ENCODE peak calls at places on chromosomes 4 and X, in five cellular contexts. O is HFF-Myc, J is mucosa of descending colon, V is BJ, B is astrocyte of the cerebellum. N is an unnamed sample.

GRCh38 chr4:4693258-4693657 is 151.4 kb upstream of the STX18 start:
- DNase-seq in O (no peak), J (no peak), V (no peak), B (no peak), N (no peak)

GRCh38 chrX:124405868-124406267 is 59.5 kb downstream of the SH2D1A start:
- DNase-seq in O (no peak), J (no peak), V (no peak), B (no peak), N (no peak)

GRCh38 chrX:106899841-106900240 is 3.3 kb downstream of the RIPPLY1 start:
- DNase-seq in O (no peak), J (no peak), V (no peak), B (no peak), N (no peak)

GRCh38 chr4:66687393-66687971 is 857.8 kb downstream of the CENPC start:
- DNase-seq in O (no peak), J (no peak), V (no peak), B (no peak), N (no peak)

GRCh38 chr4:86855572-86855971 is 6.4 kb upstream of the SLC10A6 start:
- DNase-seq in O (peak), J (no peak), V (peak), B (no peak), N (no peak)

GRCh38 chr4:169397762-169398161 is 127.0 kb upstream of the SH3RF1 start:
- DNase-seq in O (no peak), J (no peak), V (no peak), B (peak), N (no peak)

GRCh38 chrX:56029188-56029587 is 203.0 kb upstream of the KLF8 start:
- DNase-seq in O (no peak), J (no peak), V (no peak), B (no peak), N (no peak)

GRCh38 chr4:73669410-73670183 is 49.4 kb upstream of the RASSF6 start:
- DNase-seq in O (no peak), J (no peak), V (no peak), B (no peak), N (no peak)

GRCh38 chrX:46938589-46938988 is 26.4 kb downstream of the JADE3 start:
- DNase-seq in O (no peak), J (no peak), V (no peak), B (no peak), N (no peak)

GRCh38 chr4:46404961-46405360 is 15.0 kb upstream of the GABRA2 start:
- DNase-seq in O (no peak), J (peak), V (no peak), B (no peak), N (no peak)

GRCh38 chrX:21479695-21480280 is 105.6 kb downstream of the CNKSR2 start:
- DNase-seq in O (peak), J (no peak), V (peak), B (peak), N (peak)

GRCh38 chr4:169208516-169208915 is 62.2 kb downstream of the SH3RF1 start:
- DNase-seq in O (no peak), J (no peak), V (no peak), B (no peak), N (no peak)

GRCh38 chrX:39985116-39985515 is 112.6 kb downstream of the BCOR start:
- DNase-seq in O (no peak), J (no peak), V (no peak), B (peak), N (peak)

GRCh38 chrX:45824471-45824870 is 623.8 kb upstream of the DIPK2B start:
- DNase-seq in O (peak), J (no peak), V (no peak), B (peak), N (peak)

GRCh38 chrX:146127617-146128016 is 310.0 kb downstream of the SLITRK2 start:
- DNase-seq in O (no peak), J (no peak), V (no peak), B (no peak), N (no peak)

GRCh38 chr4:151329217-151330007 is 4.0 kb upstream of the SH3D19 start:
- DNase-seq in O (no peak), J (no peak), V (no peak), B (no peak), N (no peak)

GRCh38 chr4:13511101-13511500 is 27.0 kb upstream of the RAB28 start:
- DNase-seq in O (no peak), J (no peak), V (no peak), B (no peak), N (no peak)

GRCh38 chr4:3287271-3287971 is 5.4 kb upstream of the RGS12 start:
- DNase-seq in O (no peak), J (no peak), V (no peak), B (no peak), N (no peak)

GRCh38 chr4:187547281-187547680 is 448.3 kb upstream of the ZFP42 start:
- DNase-seq in O (no peak), J (no peak), V (no peak), B (no peak), N (no peak)

GRCh38 chr4:41832961-41833360 is 84.4 kb upstream of the PHOX2B start:
- DNase-seq in O (no peak), J (no peak), V (no peak), B (no peak), N (no peak)

GRCh38 chrX:149284616-149285015 is 220.5 kb downstream of the IDS start:
- DNase-seq in O (no peak), J (no peak), V (no peak), B (no peak), N (peak)

GRCh38 chr4:99390060-99390459 is 37.5 kb upstream of the ADH1C start:
- DNase-seq in O (no peak), J (no peak), V (no peak), B (no peak), N (no peak)

GRCh38 chrX:153478746-153479145 is 8.4 kb upstream of the HAUS7 start:
- DNase-seq in O (no peak), J (no peak), V (no peak), B (no peak), N (no peak)

GRCh38 chr4:170589597-170590191 is 499.9 kb upstream of the AADAT start:
- DNase-seq in O (no peak), J (no peak), V (no peak), B (no peak), N (peak)

GRCh38 chr4:142656178-142656577 is 189.9 kb downstream of the INPP4B start:
- DNase-seq in O (peak), J (no peak), V (no peak), B (no peak), N (no peak)

GRCh38 chr4:168221298-168221697 is 97.3 kb downstream of the DDX60 start:
- DNase-seq in O (peak), J (no peak), V (peak), B (peak), N (peak)

GRCh38 chr4:22500831-22501714 is 14.8 kb downstream of the ADGRA3 start:
- DNase-seq in O (no peak), J (peak), V (no peak), B (no peak), N (no peak)

GRCh38 chrX:44946771-44947170 is 73.8 kb downstream of the KDM6A start:
- DNase-seq in O (no peak), J (no peak), V (no peak), B (no peak), N (no peak)

GRCh38 chrX:39850630-39851152 is 247.1 kb downstream of the BCOR start:
- DNase-seq in O (peak), J (no peak), V (no peak), B (no peak), N (no peak)

GRCh38 chr4:120843840-120844527 is 78.5 kb downstream of the PRDM5 start:
- DNase-seq in O (no peak), J (peak), V (no peak), B (no peak), N (no peak)

GRCh38 chr4:30537462-30537861 is 182.7 kb upstream of the PCDH7 start:
- DNase-seq in O (peak), J (no peak), V (peak), B (peak), N (peak)

GRCh38 chr4:11635336-11635735 is 206.6 kb upstream of the HS3ST1 start:
- DNase-seq in O (no peak), J (no peak), V (no peak), B (peak), N (peak)

GRCh38 chrX:23616361-23616760 is 50.9 kb upstream of the PRDX4 start:
- DNase-seq in O (no peak), J (no peak), V (no peak), B (no peak), N (no peak)
- TF ChIP-seq CTCF in O (peak), J (no peak), V (peak), B (peak), N (peak)

DNA sequence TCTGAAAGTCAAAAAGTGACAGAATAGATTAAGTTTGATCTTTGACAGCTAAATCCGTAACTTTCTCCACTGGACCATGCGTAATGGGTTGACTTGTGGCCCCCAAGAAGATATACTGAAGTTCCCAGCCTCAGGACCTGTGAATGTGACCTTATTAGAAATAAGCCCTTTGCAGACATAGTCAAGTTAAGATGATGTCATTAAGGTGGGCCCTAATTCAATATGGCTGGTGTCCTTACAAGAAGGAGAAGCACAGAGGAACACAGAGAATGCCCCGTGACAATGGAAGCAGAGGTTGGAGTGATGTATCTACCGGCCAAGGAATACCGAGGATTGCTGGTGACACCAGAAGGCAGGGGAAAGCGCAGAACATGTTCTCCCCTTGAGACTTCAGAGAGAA is 14.4 kb downstream of the ENPP6 start:
- DNase-seq in O (no peak), J (no peak), V (no peak), B (no peak), N (no peak)
- H3K4me3 ChIP-seq in O (no peak), J (no peak), V (no peak), B (no peak), N (no peak)

GRCh38 chr4:26321326-26322276 is 787 bp downstream of the RBPJ start:
- DNase-seq in O (no peak), J (peak), V (no peak), B (no peak), N (no peak)

GRCh38 chr4:26322349-26322748 is 1.5 kb downstream of the RBPJ start:
- DNase-seq in O (no peak), J (no peak), V (no peak), B (no peak), N (no peak)

GRCh38 chr4:26320159-26320452 is 708 bp upstream of the RBPJ start:
- DNase-seq in O (no peak), J (no peak), V (no peak), B (no peak), N (no peak)

GRCh38 chr4:26319467-26320158 is 1.2 kb upstream of the RBPJ start:
- DNase-seq in O (peak), J (peak), V (peak), B (peak), N (peak)

DNA sequence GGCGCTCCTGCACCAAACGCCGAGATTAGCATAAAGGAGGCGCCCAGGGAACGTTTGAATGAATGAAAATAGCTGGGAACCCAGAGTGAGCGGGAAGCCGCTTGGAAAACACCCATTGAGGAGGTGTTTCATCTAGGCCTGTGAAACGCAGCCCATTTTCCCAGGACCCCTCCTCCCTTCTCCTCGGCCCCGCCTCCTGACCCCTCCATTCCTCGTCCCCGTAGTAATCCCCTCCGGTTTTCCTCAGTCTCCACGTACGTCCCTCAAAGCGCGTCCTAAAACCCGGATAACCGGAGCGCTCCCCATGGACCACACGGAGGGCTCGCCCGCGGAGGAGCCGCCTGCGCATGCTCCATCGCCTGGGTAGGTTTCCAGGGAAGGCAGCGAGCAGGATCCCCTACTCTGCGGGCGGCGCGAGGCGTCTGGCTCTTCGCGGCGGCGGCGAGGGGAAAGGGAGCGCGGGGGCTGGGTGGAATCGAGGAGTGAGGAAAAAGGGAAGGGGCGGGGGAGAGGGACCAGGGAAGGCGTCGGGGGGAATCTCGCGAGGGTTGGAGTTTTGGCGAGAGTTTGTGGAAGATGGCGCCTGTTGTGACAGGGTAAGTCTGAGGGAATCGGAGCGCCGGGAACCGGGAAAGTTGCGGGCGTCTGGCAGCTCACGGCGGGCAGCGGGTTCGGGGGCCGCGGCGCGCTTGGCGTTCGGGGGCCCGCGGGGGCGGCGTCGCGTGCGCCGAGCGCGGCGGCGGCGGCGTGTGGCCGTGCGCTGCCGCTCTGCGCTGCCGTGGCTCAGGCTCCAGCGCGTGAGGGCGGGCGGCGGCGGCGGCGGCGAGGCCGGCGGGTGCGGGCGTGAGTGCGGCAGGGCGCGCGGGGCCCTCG is at the start of gene RBPJ:
- DNase-seq in O (peak), J (peak), V (peak), B (peak), N (peak)
- TF ChIP-seq CTCF in O (no peak), J (no peak), V (no peak), B (no peak), N (no peak)

GRCh38 chr4:70269674-70270073 is 27.3 kb downstream of the CSN3 start:
- DNase-seq in O (no peak), J (no peak), V (no peak), B (no peak), N (no peak)
- H3K4me3 ChIP-seq in O (no peak), J (no peak), V (no peak), B (no peak), N (no peak)

DNA sequence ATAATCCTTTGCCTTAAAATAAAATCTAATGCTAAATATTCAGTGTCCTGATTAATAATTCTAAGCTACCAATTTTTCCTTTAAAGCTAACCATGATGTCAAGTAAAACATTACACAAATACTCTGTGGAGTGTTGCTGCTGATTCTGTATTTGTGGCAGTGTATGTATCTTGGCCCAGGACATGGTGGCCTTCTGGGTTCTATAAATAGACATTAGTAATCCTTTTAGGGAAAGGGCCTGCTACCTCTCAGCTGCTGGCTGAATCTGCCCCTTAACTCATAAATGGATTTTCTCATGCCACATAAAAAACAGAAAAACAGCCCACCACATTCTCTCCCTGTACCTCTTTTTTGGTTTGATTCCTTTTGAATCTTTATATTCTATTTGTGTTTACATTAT is 1.2 kb upstream of the XK start:
- DNase-seq in O (no peak), J (no peak), V (no peak), B (no peak), N (no peak)
- TF ChIP-seq CTCF in O (no peak), J (no peak), V (no peak), B (no peak), N (no peak)

GRCh38 chrX:48713847-48714246 is 17.3 kb downstream of the SUV39H1 start:
- DNase-seq in O (no peak), J (no peak), V (no peak), B (no peak), N (no peak)
- H3K4me3 ChIP-seq in O (no peak), J (no peak), V (no peak), B (no peak), N (no peak)